ENCODE peak calls at places on chromosomes 16 and 17, in nine cellular contexts. One of them, this sample, is unnamed.

GRCh38 chr17:79027925-79028491 is 4.0 kb downstream of the C1QTNF1 start:
- DNase-seq in GM23338: no peak
- DNase-seq in tibial artery: peak
- DNase-seq in fibroblast of lung: peak
- DNase-seq in Panc1: no peak
- DNase-seq in uterus: peak
- DNase-seq in heart right ventricle: no peak
- DNase-seq in H9: no peak
- DNase-seq in sigmoid colon: peak
- DNase-seq in this sample: no peak

GRCh38 chr17:55661359-55661758 is 61.3 kb downstream of the TMEM100 start:
- DNase-seq in heart right ventricle: no peak
- DNase-seq in H9: no peak
- DNase-seq in uterus: no peak
- DNase-seq in tibial artery: no peak
- DNase-seq in fibroblast of lung: no peak
- DNase-seq in sigmoid colon: no peak
- DNase-seq in GM23338: no peak
- DNase-seq in Panc1: no peak
- DNase-seq in this sample: no peak

GRCh38 chr17:17109896-17110295 is 67.6 kb downstream of the MPRIP start:
- DNase-seq in sigmoid colon: no peak
- DNase-seq in uterus: no peak
- DNase-seq in heart right ventricle: no peak
- DNase-seq in tibial artery: peak
- DNase-seq in H9: no peak
- DNase-seq in Panc1: no peak
- DNase-seq in GM23338: no peak
- DNase-seq in fibroblast of lung: no peak
- DNase-seq in this sample: peak

GRCh38 chr16:8818499-8819270 is 21.0 kb downstream of the PMM2 start:
- DNase-seq in tibial artery: no peak
- DNase-seq in Panc1: no peak
- DNase-seq in sigmoid colon: no peak
- DNase-seq in fibroblast of lung: peak
- DNase-seq in H9: no peak
- DNase-seq in GM23338: no peak
- DNase-seq in heart right ventricle: no peak
- DNase-seq in uterus: no peak
- DNase-seq in this sample: no peak

GRCh38 chr16:11140466-11140865 is 115.5 kb downstream of the SOCS1 start:
- DNase-seq in sigmoid colon: no peak
- DNase-seq in heart right ventricle: no peak
- DNase-seq in Panc1: no peak
- DNase-seq in GM23338: no peak
- DNase-seq in tibial artery: no peak
- DNase-seq in H9: peak
- DNase-seq in uterus: no peak
- DNase-seq in fibroblast of lung: no peak
- DNase-seq in this sample: no peak

GRCh38 chr16:49049191-49049590 is 232.4 kb downstream of the CBLN1 start:
- DNase-seq in Panc1: no peak
- DNase-seq in sigmoid colon: no peak
- DNase-seq in fibroblast of lung: no peak
- DNase-seq in H9: no peak
- DNase-seq in GM23338: no peak
- DNase-seq in heart right ventricle: no peak
- DNase-seq in tibial artery: no peak
- DNase-seq in uterus: no peak
- DNase-seq in this sample: no peak

GRCh38 chr17:65131946-65132345 is 5.2 kb upstream of the RGS9 start:
- DNase-seq in H9: no peak
- DNase-seq in Panc1: no peak
- DNase-seq in fibroblast of lung: peak
- DNase-seq in uterus: no peak
- DNase-seq in tibial artery: no peak
- DNase-seq in heart right ventricle: no peak
- DNase-seq in GM23338: no peak
- DNase-seq in sigmoid colon: no peak
- DNase-seq in this sample: no peak

GRCh38 chr17:49548506-49549310 is 27.0 kb upstream of the NXPH3 start:
- DNase-seq in fibroblast of lung: peak
- DNase-seq in H9: peak
- DNase-seq in Panc1: no peak
- DNase-seq in tibial artery: no peak
- DNase-seq in heart right ventricle: no peak
- DNase-seq in sigmoid colon: no peak
- DNase-seq in uterus: no peak
- DNase-seq in GM23338: peak
- DNase-seq in this sample: no peak

GRCh38 chr17:80866050-80866793 is 125.4 kb upstream of the CHMP6 start:
- DNase-seq in Panc1: peak
- DNase-seq in sigmoid colon: peak
- DNase-seq in uterus: peak
- DNase-seq in fibroblast of lung: peak
- DNase-seq in GM23338: peak
- DNase-seq in tibial artery: peak
- DNase-seq in heart right ventricle: peak
- DNase-seq in H9: peak
- DNase-seq in this sample: peak

GRCh38 chr16:53666816-53667415 is 36.7 kb downstream of the RPGRIP1L start:
- DNase-seq in GM23338: no peak
- DNase-seq in Panc1: no peak
- DNase-seq in heart right ventricle: no peak
- DNase-seq in uterus: no peak
- DNase-seq in fibroblast of lung: no peak
- DNase-seq in tibial artery: no peak
- DNase-seq in sigmoid colon: no peak
- DNase-seq in H9: no peak
- DNase-seq in this sample: no peak

GRCh38 chr17:69060835-69061234 is at the start of gene ABCA9:
- DNase-seq in heart right ventricle: peak
- DNase-seq in tibial artery: peak
- DNase-seq in fibroblast of lung: peak
- DNase-seq in uterus: peak
- DNase-seq in H9: no peak
- DNase-seq in sigmoid colon: no peak
- DNase-seq in GM23338: no peak
- DNase-seq in Panc1: no peak
- DNase-seq in this sample: no peak

GRCh38 chr16:54424043-54424451 is 137.5 kb upstream of the IRX3 start:
- DNase-seq in GM23338: no peak
- DNase-seq in uterus: no peak
- DNase-seq in Panc1: no peak
- DNase-seq in H9: no peak
- DNase-seq in heart right ventricle: no peak
- DNase-seq in tibial artery: no peak
- DNase-seq in fibroblast of lung: no peak
- DNase-seq in sigmoid colon: no peak
- DNase-seq in this sample: peak

GRCh38 chr17:51873302-51873701 is 285.2 kb downstream of the CA10 start:
- DNase-seq in tibial artery: no peak
- DNase-seq in fibroblast of lung: no peak
- DNase-seq in uterus: no peak
- DNase-seq in H9: no peak
- DNase-seq in Panc1: no peak
- DNase-seq in GM23338: peak
- DNase-seq in sigmoid colon: no peak
- DNase-seq in heart right ventricle: no peak
- DNase-seq in this sample: no peak

GRCh38 chr17:9079461-9080103 is 58.3 kb downstream of the NTN1 start:
- DNase-seq in GM23338: no peak
- DNase-seq in fibroblast of lung: no peak
- DNase-seq in Panc1: no peak
- DNase-seq in heart right ventricle: no peak
- DNase-seq in sigmoid colon: no peak
- DNase-seq in H9: no peak
- DNase-seq in tibial artery: no peak
- DNase-seq in uterus: no peak
- DNase-seq in this sample: no peak

GRCh38 chr16:4616047-4616811 is 1.5 kb upstream of the UBALD1 start:
- DNase-seq in heart right ventricle: peak
- DNase-seq in sigmoid colon: peak
- DNase-seq in uterus: peak
- DNase-seq in tibial artery: peak
- DNase-seq in Panc1: peak
- DNase-seq in GM23338: peak
- DNase-seq in H9: peak
- DNase-seq in fibroblast of lung: peak
- DNase-seq in this sample: peak
- TF ChIP-seq CTCF in heart right ventricle: peak
- TF ChIP-seq CTCF in sigmoid colon: peak
- TF ChIP-seq CTCF in uterus: peak
- TF ChIP-seq CTCF in tibial artery: peak
- TF ChIP-seq CTCF in Panc1: no peak
- TF ChIP-seq CTCF in GM23338: peak
- TF ChIP-seq CTCF in H9: peak
- TF ChIP-seq CTCF in fibroblast of lung: peak
- TF ChIP-seq CTCF in this sample: peak

GRCh38 chr16:12211870-12212690 is 235.5 kb downstream of the SNX29 start:
- DNase-seq in tibial artery: no peak
- DNase-seq in GM23338: no peak
- DNase-seq in Panc1: no peak
- DNase-seq in sigmoid colon: no peak
- DNase-seq in uterus: no peak
- DNase-seq in heart right ventricle: no peak
- DNase-seq in fibroblast of lung: no peak
- DNase-seq in H9: no peak
- DNase-seq in this sample: no peak

GRCh38 chr16:12210925-12211869 is 234.7 kb downstream of the SNX29 start:
- DNase-seq in H9: no peak
- DNase-seq in fibroblast of lung: no peak
- DNase-seq in GM23338: no peak
- DNase-seq in heart right ventricle: no peak
- DNase-seq in uterus: no peak
- DNase-seq in Panc1: no peak
- DNase-seq in tibial artery: no peak
- DNase-seq in sigmoid colon: no peak
- DNase-seq in this sample: no peak

GRCh38 chr16:12215302-12216105 is 239.0 kb downstream of the SNX29 start:
- DNase-seq in tibial artery: no peak
- DNase-seq in GM23338: peak
- DNase-seq in H9: peak
- DNase-seq in uterus: no peak
- DNase-seq in fibroblast of lung: no peak
- DNase-seq in sigmoid colon: no peak
- DNase-seq in Panc1: no peak
- DNase-seq in heart right ventricle: no peak
- DNase-seq in this sample: no peak

GRCh38 chr16:12214509-12214908 is 238.0 kb downstream of the SNX29 start:
- DNase-seq in tibial artery: no peak
- DNase-seq in uterus: no peak
- DNase-seq in GM23338: peak
- DNase-seq in sigmoid colon: no peak
- DNase-seq in fibroblast of lung: no peak
- DNase-seq in heart right ventricle: no peak
- DNase-seq in H9: no peak
- DNase-seq in Panc1: no peak
- DNase-seq in this sample: no peak

DNA sequence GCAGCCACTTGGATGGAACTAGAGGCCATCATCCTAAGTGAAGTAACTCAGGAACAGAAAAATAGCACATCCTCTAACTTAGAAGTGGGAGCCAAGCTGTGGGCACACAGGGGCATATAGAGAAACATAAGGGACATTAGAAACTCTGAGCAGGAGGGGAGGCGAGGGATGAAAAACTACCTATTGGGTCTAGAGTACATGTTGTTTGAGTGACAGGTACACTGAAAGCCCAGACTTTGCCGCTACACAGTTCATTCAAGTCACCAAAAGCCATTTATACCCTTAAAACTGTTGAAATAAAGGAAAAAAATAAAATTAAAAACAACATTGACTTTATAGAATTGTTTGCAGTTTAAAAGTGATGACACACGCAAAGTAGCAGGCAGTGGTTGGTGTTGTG is 236.6 kb downstream of the SNX29 start:
- DNase-seq in heart right ventricle: no peak
- DNase-seq in tibial artery: no peak
- DNase-seq in GM23338: no peak
- DNase-seq in fibroblast of lung: no peak
- DNase-seq in H9: no peak
- DNase-seq in sigmoid colon: no peak
- DNase-seq in uterus: no peak
- DNase-seq in Panc1: no peak
- DNase-seq in this sample: no peak
- H3K27ac ChIP-seq in heart right ventricle: no peak
- H3K27ac ChIP-seq in tibial artery: no peak
- H3K27ac ChIP-seq in GM23338: no peak
- H3K27ac ChIP-seq in fibroblast of lung: no peak
- H3K27ac ChIP-seq in H9: no peak
- H3K27ac ChIP-seq in sigmoid colon: no peak
- H3K27ac ChIP-seq in uterus: no peak
- H3K27ac ChIP-seq in Panc1: no peak
- H3K27ac ChIP-seq in this sample: no peak

DNA sequence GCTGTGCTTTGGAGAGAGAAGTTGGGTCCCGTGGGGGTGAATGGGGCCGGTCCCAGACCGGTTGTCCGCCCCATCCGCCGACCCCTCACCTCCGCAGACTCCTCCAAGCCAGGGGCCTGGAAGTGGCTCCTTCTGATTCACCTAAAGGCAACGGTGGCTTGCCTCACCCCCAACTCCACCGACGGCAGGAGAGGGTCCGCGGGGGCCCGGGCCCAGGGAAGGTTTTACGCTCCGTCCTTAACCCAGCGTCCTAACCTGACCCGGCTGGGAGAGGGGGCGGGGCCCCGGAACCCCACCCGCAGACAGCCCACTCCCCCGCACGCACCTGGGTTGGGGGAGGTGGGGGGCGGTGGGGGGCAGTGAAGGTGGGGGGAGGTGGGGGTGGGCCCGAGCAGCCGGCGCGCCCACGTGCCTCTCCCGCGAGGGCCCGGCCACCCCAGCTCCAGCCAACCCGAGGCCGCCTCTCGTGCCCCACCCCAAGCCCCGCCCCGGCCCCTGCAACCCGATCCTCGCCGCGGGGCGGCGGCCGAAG is 12.7 kb upstream of the CD300A start:
- DNase-seq in heart right ventricle: no peak
- DNase-seq in H9: peak
- DNase-seq in sigmoid colon: no peak
- DNase-seq in fibroblast of lung: no peak
- DNase-seq in GM23338: no peak
- DNase-seq in tibial artery: no peak
- DNase-seq in uterus: no peak
- DNase-seq in Panc1: no peak
- DNase-seq in this sample: peak
- TF ChIP-seq CTCF in heart right ventricle: no peak
- TF ChIP-seq CTCF in H9: no peak
- TF ChIP-seq CTCF in sigmoid colon: no peak
- TF ChIP-seq CTCF in fibroblast of lung: no peak
- TF ChIP-seq CTCF in GM23338: no peak
- TF ChIP-seq CTCF in tibial artery: no peak
- TF ChIP-seq CTCF in uterus: no peak
- TF ChIP-seq CTCF in Panc1: no peak
- TF ChIP-seq CTCF in this sample: no peak

DNA sequence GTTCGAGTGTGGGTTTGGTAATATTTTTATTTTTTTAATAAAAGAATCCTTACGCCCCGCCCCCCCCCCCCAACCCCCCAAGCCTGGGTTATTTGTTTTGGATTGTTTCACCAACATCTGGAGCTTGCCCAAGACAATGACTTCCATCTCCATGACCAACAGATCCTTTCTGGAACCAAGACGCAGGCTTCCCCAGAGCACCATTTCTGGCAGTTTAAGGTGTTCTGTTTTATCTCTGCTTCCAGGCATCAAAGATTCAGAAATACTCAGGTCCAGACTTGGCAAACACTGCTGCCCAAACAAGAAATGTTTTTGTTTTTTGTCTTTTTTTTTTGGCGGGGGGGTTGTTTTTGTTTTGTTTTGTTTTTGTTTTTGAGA is 56.1 kb downstream of the PLXDC1 start:
- DNase-seq in heart right ventricle: peak
- DNase-seq in H9: no peak
- DNase-seq in GM23338: no peak
- DNase-seq in Panc1: no peak
- DNase-seq in fibroblast of lung: no peak
- DNase-seq in sigmoid colon: no peak
- DNase-seq in tibial artery: no peak
- DNase-seq in uterus: peak
- DNase-seq in this sample: no peak
- H3K27ac ChIP-seq in heart right ventricle: peak
- H3K27ac ChIP-seq in H9: no peak
- H3K27ac ChIP-seq in GM23338: no peak
- H3K27ac ChIP-seq in Panc1: no peak
- H3K27ac ChIP-seq in fibroblast of lung: no peak
- H3K27ac ChIP-seq in sigmoid colon: no peak
- H3K27ac ChIP-seq in tibial artery: no peak
- H3K27ac ChIP-seq in uterus: peak
- H3K27ac ChIP-seq in this sample: no peak